ENCODE peak calls at places on chromosomes 5 and 9, in six cellular contexts. M is astrocyte, B is SJSA1, J is fibroblast of lung, F is MM.1S, K is adrenal gland. N is an unnamed sample.

GRCh38 chr9:72012642-72013041 is 47.8 kb downstream of the C9orf57 start:
- DNase-seq in M (no peak), B (no peak), J (no peak), F (peak; percentile 20), K (no peak), N (peak; percentile 11)

GRCh38 chr5:82794876-82795275 is 282.3 kb downstream of the TMEM167A start:
- DNase-seq in M (no peak), B (no peak), J (peak; percentile 12), F (no peak), K (no peak), N (no peak)

GRCh38 chr5:59496524-59497134 is 396.9 kb downstream of the PDE4D start:
- DNase-seq in M (no peak), B (no peak), J (no peak), F (peak; percentile 45), K (no peak), N (peak; percentile 6)

GRCh38 chr5:89105171-89105695 is 222.2 kb upstream of the MEF2C start:
- DNase-seq in M (peak; percentile 26), B (no peak), J (peak; percentile 48), F (no peak), K (no peak), N (no peak)

GRCh38 chr5:82274343-82275266 is 3.5 kb downstream of the RPS23 start:
- DNase-seq in M (no peak), B (no peak), J (no peak), F (no peak), K (no peak), N (no peak)

GRCh38 chr5:143205879-143206193 is 197.7 kb downstream of the NR3C1 start:
- DNase-seq in M (no peak), B (no peak), J (no peak), F (no peak), K (no peak), N (no peak)

GRCh38 chr5:102119252-102119651 is 176.8 kb downstream of the SLCO4C1 start:
- DNase-seq in M (no peak), B (no peak), J (no peak), F (no peak), K (no peak), N (no peak)

GRCh38 chr9:17216011-17216410 is 81.2 kb downstream of the CNTLN start:
- DNase-seq in M (peak; percentile 3), B (no peak), J (peak; percentile 7), F (no peak), K (no peak), N (peak; percentile 8)

GRCh38 chr9:126166866-126167265 is 159.8 kb upstream of the MVB12B start:
- DNase-seq in M (no peak), B (no peak), J (no peak), F (no peak), K (no peak), N (no peak)

GRCh38 chr9:91131433-91131839 is 230.3 kb downstream of the AUH start:
- DNase-seq in M (peak; percentile 98), B (peak; percentile 87), J (peak; percentile 96), F (no peak), K (peak; percentile 53), N (peak; percentile 96)

GRCh38 chr5:6781711-6782110 is 68.5 kb downstream of the TENT4A start:
- DNase-seq in M (peak; percentile 8), B (no peak), J (peak; percentile 40), F (no peak), K (no peak), N (no peak)

GRCh38 chr5:149824851-149825250 is 94.7 kb downstream of the PPARGC1B start:
- DNase-seq in M (no peak), B (no peak), J (no peak), F (no peak), K (no peak), N (no peak)

GRCh38 chr5:139974661-139975060 is 68.4 kb downstream of the NRG2 start:
- DNase-seq in M (no peak), B (no peak), J (no peak), F (no peak), K (no peak), N (no peak)

GRCh38 chr9:6584881-6585597 is 60.5 kb downstream of the GLDC start:
- DNase-seq in M (peak; percentile 20), B (no peak), J (peak; percentile 36), F (peak; percentile 71), K (no peak), N (peak; percentile 69)

GRCh38 chr5:149895416-149896345 is 48.9 kb downstream of the PDE6A start:
- DNase-seq in M (peak; percentile 37), B (no peak), J (peak; percentile 55), F (no peak), K (no peak), N (no peak)

GRCh38 chr5:141647242-141647641 is 4.0 kb downstream of the FCHSD1 start:
- DNase-seq in M (no peak), B (no peak), J (no peak), F (no peak), K (no peak), N (no peak)

GRCh38 chr9:72400866-72401265 is 35.9 kb upstream of the ZFAND5 start:
- DNase-seq in M (no peak), B (no peak), J (no peak), F (no peak), K (no peak), N (no peak)

GRCh38 chr5:67195406-67196275 is 958 bp downstream of the CD180 start:
- DNase-seq in M (no peak), B (no peak), J (no peak), F (no peak), K (no peak), N (no peak)

GRCh38 chr5:67193479-67193878 is 3.1 kb downstream of the CD180 start:
- DNase-seq in M (no peak), B (no peak), J (no peak), F (no peak), K (no peak), N (peak; percentile 20)

GRCh38 chr5:67192719-67193464 is 3.7 kb downstream of the CD180 start:
- DNase-seq in M (peak; percentile 23), B (no peak), J (peak; percentile 31), F (no peak), K (no peak), N (peak; percentile 15)

GRCh38 chr5:67196537-67197059 is at the start of gene CD180:
- DNase-seq in M (no peak), B (no peak), J (peak; percentile 36), F (no peak), K (peak; percentile 40), N (peak; percentile 59)

GRCh38 chr5:67194169-67194568 is 2.4 kb downstream of the CD180 start:
- DNase-seq in M (no peak), B (no peak), J (no peak), F (no peak), K (no peak), N (no peak)
- H3K4me3 ChIP-seq in M (no peak overlapping the region), B (no peak overlapping the region), J (no peak overlapping the region), F (no peak overlapping the region), K (no peak overlapping the region), N (no peak overlapping the region)

GRCh38 chr5:60797482-60798153 is 46.5 kb downstream of the ELOVL7 start:
- DNase-seq in M (no peak), B (no peak), J (no peak), F (no peak), K (no peak), N (no peak)
- H3K4me3 ChIP-seq in M (no peak overlapping the region), B (no peak overlapping the region), J (no peak overlapping the region), F (no peak overlapping the region), K (no peak overlapping the region), N (no peak overlapping the region)

GRCh38 chr5:11803436-11803835 is 100.8 kb downstream of the CTNND2 start:
- DNase-seq in M (no peak), B (no peak), J (no peak), F (no peak), K (no peak), N (no peak)
- H3K4me3 ChIP-seq in M (no peak overlapping the region), B (no peak overlapping the region), J (no peak overlapping the region), F (no peak overlapping the region), K (no peak overlapping the region), N (no peak overlapping the region)

GRCh38 chr5:81194633-81195333 is 38.3 kb upstream of the CKMT2 start:
- DNase-seq in M (peak; percentile 41), B (peak; percentile 78), J (peak; percentile 67), F (peak; percentile 74), K (peak; percentile 80), N (peak; percentile 78)
- H3K4me3 ChIP-seq in M (no peak overlapping the region), B (no peak overlapping the region), J (no peak overlapping the region), F (no peak overlapping the region), K (no peak overlapping the region), N (no peak overlapping the region)

GRCh38 chr5:126366199-126366560 is 57.0 kb upstream of the GRAMD2B start:
- DNase-seq in M (no peak), B (no peak), J (no peak), F (no peak), K (no peak), N (no peak)

GRCh38 chr5:126364206-126364902 is 58.9 kb upstream of the GRAMD2B start:
- DNase-seq in M (no peak), B (no peak), J (no peak), F (no peak), K (no peak), N (no peak)

GRCh38 chr5:126368239-126368812 is 54.9 kb upstream of the GRAMD2B start:
- DNase-seq in M (no peak), B (no peak), J (no peak), F (no peak), K (no peak), N (no peak)

GRCh38 chr5:126363658-126364057 is 59.6 kb upstream of the GRAMD2B start:
- DNase-seq in M (no peak), B (no peak), J (no peak), F (no peak), K (no peak), N (no peak)

DNA sequence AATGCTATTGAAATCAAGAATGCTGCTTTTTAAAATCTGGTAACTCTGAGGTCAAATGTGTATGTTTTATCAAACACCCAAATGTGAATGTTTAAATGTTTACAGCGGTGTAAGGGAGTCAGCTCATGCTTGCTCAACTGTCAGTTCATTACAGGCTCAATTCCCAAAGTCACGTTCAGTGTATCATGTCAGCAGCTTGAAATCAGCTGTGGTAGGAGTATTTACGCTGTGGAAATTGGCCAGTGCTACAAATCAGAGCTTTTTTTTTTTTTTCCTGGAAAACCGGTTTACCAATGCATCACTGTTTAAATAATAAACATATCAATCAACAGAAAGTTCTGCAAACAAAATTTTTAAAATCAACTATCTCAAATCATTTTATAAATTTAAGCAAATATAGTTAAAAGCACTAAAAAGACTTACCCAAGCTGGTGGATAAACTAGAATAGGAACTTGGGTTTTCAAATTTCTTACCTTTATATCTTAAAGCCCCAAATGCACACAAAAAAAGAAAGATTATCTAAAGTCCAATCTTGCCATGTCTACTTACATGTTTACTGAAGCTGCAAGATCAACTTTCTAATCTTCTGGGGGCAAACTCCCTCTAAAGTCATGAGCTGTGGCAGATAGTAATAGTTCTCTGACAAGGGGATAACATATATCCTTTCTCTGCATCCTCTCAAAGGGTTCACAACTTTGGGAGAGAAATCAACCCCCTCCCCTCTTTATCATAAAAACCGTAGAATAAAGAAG is 57.6 kb upstream of the GRAMD2B start:
- DNase-seq in M (no peak), B (no peak), J (no peak), F (no peak), K (no peak), N (no peak)
- H3K4me3 ChIP-seq in M (no peak overlapping the region), B (no peak overlapping the region), J (no peak overlapping the region), F (no peak overlapping the region), K (no peak overlapping the region), N (no peak overlapping the region)

GRCh38 chr5:54524704-54525103 is 7.1 kb downstream of the SNX18 start:
- DNase-seq in M (no peak), B (no peak), J (peak; percentile 20), F (no peak), K (peak; percentile 46), N (no peak)
- H3K4me3 ChIP-seq in M (no peak overlapping the region), B (no peak overlapping the region), J (no peak overlapping the region), F (peak overlapping the region; percentile 21), K (no peak overlapping the region), N (peak overlapping the region; percentile 28)

GRCh38 chr9:137607141-137607857 is 1.8 kb downstream of the ARRDC1 start:
- DNase-seq in M (no peak), B (no peak), J (no peak), F (no peak), K (no peak), N (no peak)
- H3K4me3 ChIP-seq in M (no peak overlapping the region), B (no peak overlapping the region), J (no peak overlapping the region), F (no peak overlapping the region), K (no peak overlapping the region), N (peak overlapping the region; percentile 75)

N was measured in fibroblast of the aortic adventitia.